ENCODE peak calls at places on chromosome 16, in six cellular contexts. Y is neuronal stem cell, I is H9, F is mesendoderm, R is IMR-90, O is H1. C is an unnamed sample.

GRCh38 chr16:57727610-57728009 is 8.0 kb upstream of the KATNB1 start:
- DNase-seq in I (no peak), R (no peak), Y (no peak), O (no peak), F (no peak), C (no peak)

GRCh38 chr16:81137012-81137335 is 40.8 kb upstream of the GCSH start:
- DNase-seq in Y (no peak), I (no peak), O (no peak), R (peak; percentile 24), F (no peak), C (peak; percentile 46)

GRCh38 chr16:19808061-19808621 is 76.5 kb downstream of the GPRC5B start:
- DNase-seq in I (no peak), F (no peak), Y (no peak), O (no peak), R (no peak), C (no peak)

GRCh38 chr16:11029948-11030347 is 85.6 kb downstream of the CLEC16A start:
- DNase-seq in F (no peak), O (no peak), R (peak; percentile 85), Y (no peak), I (no peak), C (peak; percentile 53)

GRCh38 chr16:2016407-2016922 is 3.1 kb upstream of the NPW start:
- DNase-seq in Y (no peak), O (no peak), I (no peak), F (peak; percentile 30), R (no peak), C (no peak)

GRCh38 chr16:55508941-55509920 is at the start of gene LPCAT2:
- DNase-seq in I (peak; percentile 93), R (peak; percentile 84), Y (peak; percentile 76), F (peak; percentile 96), O (peak; percentile 82), C (peak; percentile 88)

GRCh38 chr16:3171855-3172593 is 16.0 kb upstream of the OR1F1 start:
- DNase-seq in O (no peak), I (peak; percentile 87), R (peak; percentile 76), Y (no peak), F (peak; percentile 99), C (peak; percentile 45)

GRCh38 chr16:18969050-18969854 is 14.5 kb upstream of the TMC7 start:
- DNase-seq in O (peak; percentile 54), F (peak; percentile 78), I (peak; percentile 81), R (peak; percentile 49), Y (peak; percentile 84), C (peak; percentile 77)

GRCh38 chr16:85588562-85589503 is 24.3 kb upstream of the GSE1 start:
- DNase-seq in O (no peak), I (no peak), R (no peak), F (no peak), Y (no peak), C (no peak)
- H2BK15ac ChIP-seq in O (peak overlapping the region; percentile 61), I (no peak overlapping the region), R (no peak overlapping the region), F (no peak overlapping the region), Y (peak overlapping the region; percentile 77), C (no peak overlapping the region)

DNA sequence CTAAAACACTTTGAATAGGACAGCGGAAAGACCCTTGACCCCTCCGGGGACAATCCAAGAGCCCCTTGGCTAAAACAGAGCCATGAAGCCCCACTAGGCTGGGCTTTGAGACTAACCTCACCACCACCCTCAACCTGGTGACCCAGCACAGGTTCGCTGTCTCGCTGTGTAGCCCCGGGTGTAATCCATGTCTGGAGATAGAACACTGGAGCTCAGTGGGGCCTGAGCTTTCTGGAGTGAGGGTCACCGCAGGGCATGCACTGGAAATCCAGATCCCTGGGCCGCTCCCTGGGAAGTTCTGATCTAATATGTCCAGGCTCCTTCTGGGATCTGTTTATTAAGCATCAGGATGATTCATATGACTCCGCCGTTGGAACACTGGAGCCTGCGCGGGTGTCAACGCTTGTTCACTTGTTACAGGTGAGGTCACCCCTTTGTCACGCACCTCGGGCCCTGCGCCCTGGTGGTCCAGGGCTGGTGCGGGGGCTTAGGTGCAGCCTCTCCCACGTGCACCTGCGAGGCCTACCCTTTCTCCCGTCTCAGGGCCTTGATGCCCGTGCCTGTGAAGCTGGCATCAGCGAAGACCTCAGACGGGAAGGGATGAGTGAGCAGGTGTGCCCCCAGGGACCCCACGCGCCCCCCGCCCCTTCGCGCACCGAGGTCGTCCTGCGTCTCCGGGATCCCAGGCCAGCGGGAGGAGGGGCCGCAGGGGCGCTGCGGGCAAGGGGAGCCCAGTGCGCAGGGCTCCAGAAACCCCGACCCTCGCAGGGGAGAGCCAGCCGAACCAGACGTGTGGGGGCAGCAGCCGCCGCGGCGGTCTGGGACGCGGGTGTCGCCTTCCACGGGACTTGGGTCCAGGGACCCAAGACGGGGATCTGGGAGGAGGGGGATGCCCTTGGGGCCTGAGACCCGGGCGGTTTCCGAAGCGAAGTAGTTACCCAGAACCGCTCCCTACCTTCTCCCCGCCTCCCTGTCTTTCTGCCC is 224.1 kb upstream of the FOXF1 start:
- DNase-seq in F (no peak), I (no peak), R (peak; percentile 58), O (no peak), Y (no peak), C (peak; percentile 84)
- H2BK15ac ChIP-seq in F (no peak overlapping the region), I (no peak overlapping the region), R (no peak overlapping the region), O (no peak overlapping the region), Y (no peak overlapping the region), C (peak overlapping the region; percentile 96)

DNA sequence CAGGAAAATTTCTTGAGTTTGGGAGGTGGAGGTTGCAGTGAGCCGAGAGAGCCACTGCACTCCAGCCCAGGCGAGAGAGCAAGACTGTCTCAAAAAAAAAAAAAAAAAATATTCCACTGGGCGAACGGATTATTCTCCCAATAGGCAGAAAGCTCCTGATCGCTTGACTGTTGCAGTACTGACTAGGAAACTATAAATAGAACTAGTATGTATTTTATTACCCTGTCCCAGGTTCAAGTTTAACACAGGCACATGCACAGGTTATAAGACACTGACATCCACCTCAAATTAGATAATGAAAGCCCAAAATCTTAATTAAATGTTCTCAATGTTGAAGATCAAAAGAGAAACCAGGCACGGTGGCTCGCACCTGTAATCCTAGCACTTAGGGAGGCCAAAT is 11.5 kb downstream of the PARN start:
- DNase-seq in Y (no peak), O (no peak), I (no peak), F (no peak), R (no peak), C (no peak)
- H2BK15ac ChIP-seq in Y (no peak overlapping the region), O (no peak overlapping the region), I (no peak overlapping the region), F (no peak overlapping the region), R (no peak overlapping the region), C (no peak overlapping the region)

DNA sequence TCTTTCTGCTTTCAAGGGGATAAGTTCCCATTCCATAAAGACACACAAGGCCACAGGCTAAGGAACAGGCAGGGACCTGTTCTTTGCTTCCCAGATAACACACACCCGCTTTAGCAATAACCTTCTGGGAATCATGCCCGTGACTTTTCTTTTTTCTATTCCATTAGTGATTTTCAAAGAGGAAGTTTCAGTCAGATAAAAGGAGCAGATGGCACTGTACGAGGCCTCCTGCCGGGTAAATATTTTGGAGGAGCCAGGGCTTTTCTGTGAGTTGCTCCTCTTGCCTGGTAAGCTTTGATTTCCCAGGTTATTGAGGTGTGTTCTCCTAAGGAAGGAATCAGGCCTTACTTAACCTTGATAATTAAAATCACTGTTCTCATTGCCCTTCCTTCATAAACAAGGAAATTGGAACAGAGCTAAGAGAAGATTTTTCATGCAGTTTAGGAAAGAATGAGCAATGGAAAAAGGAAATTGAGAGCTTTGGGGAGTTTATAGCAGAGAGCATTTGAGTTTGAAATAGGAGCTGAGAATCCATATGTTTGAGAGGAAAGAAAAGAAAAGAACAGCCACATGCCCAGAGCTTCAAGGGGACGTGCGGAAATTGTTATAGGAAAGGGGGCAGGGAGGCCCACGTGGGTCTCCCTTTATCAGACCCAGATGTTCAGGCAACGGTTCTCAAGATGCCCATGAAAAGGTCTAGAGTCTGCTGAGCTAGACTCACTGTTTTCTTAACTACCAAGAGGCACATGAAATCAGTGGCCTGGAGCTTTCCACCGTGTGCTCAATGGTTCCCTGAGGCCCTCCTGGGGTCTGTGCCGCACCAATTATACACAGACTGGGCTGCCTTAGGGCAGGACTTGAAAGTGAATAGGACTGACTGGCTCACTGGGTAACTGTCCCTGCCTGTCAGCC is 31.0 kb downstream of the CHD9 start:
- DNase-seq in R (no peak), O (no peak), F (peak; percentile 57), I (no peak), Y (no peak), C (no peak)
- H2BK15ac ChIP-seq in R (no peak overlapping the region), O (no peak overlapping the region), F (no peak overlapping the region), I (no peak overlapping the region), Y (no peak overlapping the region), C (peak overlapping the region; percentile 60)

GRCh38 chr16:6665126-6665525 is 667.5 kb upstream of the RBFOX1 start:
- DNase-seq in Y (no peak), R (no peak), F (no peak), O (no peak), I (no peak), C (no peak)

GRCh38 chr16:6667393-6667792 is 665.3 kb upstream of the RBFOX1 start:
- DNase-seq in O (no peak), I (no peak), F (no peak), R (no peak), Y (no peak), C (no peak)

GRCh38 chr16:6663668-6664067 is 669.0 kb upstream of the RBFOX1 start:
- DNase-seq in Y (no peak), F (no peak), O (no peak), I (no peak), R (no peak), C (no peak)
- H2BK15ac ChIP-seq in Y (no peak overlapping the region), F (no peak overlapping the region), O (no peak overlapping the region), I (no peak overlapping the region), R (no peak overlapping the region), C (no peak overlapping the region)

DNA sequence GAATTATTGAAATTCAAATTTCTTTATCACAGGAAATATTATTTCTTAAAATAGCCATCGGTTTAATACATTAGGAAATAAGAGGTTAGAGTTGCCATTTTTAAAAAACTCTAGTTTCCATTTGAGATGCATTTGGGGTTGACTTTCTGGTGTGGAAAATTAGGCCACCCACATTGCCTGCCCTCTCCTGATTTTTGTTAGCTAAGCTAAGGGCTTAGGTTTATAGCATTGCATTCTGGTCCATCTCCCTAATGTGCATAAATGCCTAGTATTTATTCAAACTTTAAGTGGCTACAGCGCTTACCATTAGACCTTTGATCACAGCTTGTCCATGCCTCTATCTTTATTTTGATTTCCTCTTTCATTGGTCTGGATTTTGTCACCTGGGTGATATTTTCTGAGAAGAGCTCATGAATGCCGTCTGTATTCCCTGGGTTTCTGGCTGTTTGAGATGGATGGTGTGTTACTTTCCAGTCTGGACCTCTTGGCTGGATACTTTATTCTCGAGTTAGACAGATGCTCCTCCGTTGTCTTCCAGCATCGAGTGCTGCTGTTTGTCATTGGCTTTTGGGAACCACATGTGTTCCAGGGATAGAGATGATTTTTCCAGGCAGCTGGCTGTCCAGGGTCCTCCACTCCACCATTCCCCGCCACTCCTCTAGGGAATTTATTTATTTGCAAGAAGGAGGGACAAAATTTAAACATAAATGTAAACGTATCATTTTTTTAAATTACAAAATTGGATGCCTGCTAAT is 120.3 kb downstream of the KATNIP start:
- DNase-seq in I (no peak), O (no peak), F (no peak), Y (no peak), R (no peak), C (no peak)
- H2BK15ac ChIP-seq in I (no peak overlapping the region), O (no peak overlapping the region), F (no peak overlapping the region), Y (no peak overlapping the region), R (no peak overlapping the region), C (no peak overlapping the region)

GRCh38 chr16:47519037-47519436 is 57.9 kb downstream of the PHKB start:
- DNase-seq in I (no peak), Y (no peak), R (peak; percentile 31), F (no peak), O (no peak), C (no peak)
- H2BK15ac ChIP-seq in I (no peak overlapping the region), Y (no peak overlapping the region), R (no peak overlapping the region), F (no peak overlapping the region), O (no peak overlapping the region), C (no peak overlapping the region)

GRCh38 chr16:35180970-35181369 is 1721.6 kb downstream of the TP53TG3F start:
- DNase-seq in O (no peak), I (no peak), F (no peak), Y (no peak), R (no peak), C (no peak)
- H2BK15ac ChIP-seq in O (no peak overlapping the region), I (no peak overlapping the region), F (no peak overlapping the region), Y (no peak overlapping the region), R (no peak overlapping the region), C (no peak overlapping the region)

C was measured in mesenchymal stem cell.